ENCODE peak calls at places on chromosomes 5 and 9, in nine cellular contexts. S is fibroblast of pulmonary artery; Y is MCF 10A; E is fibroblast of the conjunctiva; R is cerebellum; O is NCI-H1092; M is activated naive CD4-positive, alpha-beta T cell; W is H9; L is NCI-H524 treated with DMSO at 0.1 percent for 48 hours. V is an unnamed sample.

GRCh38 chr9:133184971-133185370 is 21.3 kb upstream of the GBGT1 start:
- DNase-seq in S (peak; percentile 81), Y (peak; percentile 77), E (peak; percentile 52), R (peak; percentile 53), O (peak; percentile 51), M (no peak), W (no peak), L (peak; percentile 18), V (no peak)

GRCh38 chr9:113652355-113653152 is 189.0 kb downstream of the RGS3 start:
- DNase-seq in S (no peak), Y (no peak), E (no peak), R (no peak), O (no peak), M (no peak), W (no peak), L (no peak), V (no peak)

GRCh38 chr9:21027295-21027694 is 4.1 kb downstream of the HACD4 start:
- DNase-seq in S (peak; percentile 26), Y (no peak), E (no peak), R (no peak), O (no peak), M (no peak), W (no peak), L (no peak), V (no peak)

GRCh38 chr5:148033138-148033537 is 30.6 kb upstream of the SPINK5 start:
- DNase-seq in S (no peak), Y (peak; percentile 39), E (no peak), R (no peak), O (no peak), M (no peak), W (no peak), L (no peak), V (no peak)

GRCh38 chr5:54861212-54861894 is 124.0 kb downstream of the ESM1 start:
- DNase-seq in S (peak; percentile 17), Y (no peak), E (no peak), R (no peak), O (no peak), M (no peak), W (no peak), L (no peak), V (no peak)

GRCh38 chr9:79681576-79681975 is 109.8 kb downstream of the TLE4 start:
- DNase-seq in S (no peak), Y (no peak), E (no peak), R (no peak), O (no peak), M (no peak), W (no peak), L (no peak), V (no peak)

GRCh38 chr5:109410389-109411174 is 808 bp upstream of the PJA2 start:
- DNase-seq in S (peak; percentile 88), Y (peak; percentile 81), E (peak; percentile 84), R (peak; percentile 66), O (peak; percentile 10), M (peak; percentile 7), W (peak; percentile 82), L (no peak), V (peak; percentile 29)

GRCh38 chr5:42889311-42889933 is 77.7 kb upstream of the SELENOP start:
- DNase-seq in S (peak; percentile 83), Y (peak; percentile 88), E (peak; percentile 75), R (peak; percentile 34), O (peak; percentile 58), M (no peak), W (peak; percentile 69), L (no peak), V (peak; percentile 31)

GRCh38 chr5:171462136-171462927 is 42.9 kb downstream of the FGF18 start:
- DNase-seq in S (no peak), Y (no peak), E (no peak), R (peak; percentile 14), O (no peak), M (no peak), W (peak; percentile 55), L (no peak), V (no peak)

GRCh38 chr9:110321055-110321454 is 16.6 kb downstream of the TXNDC8 start:
- DNase-seq in S (peak; percentile 54), Y (no peak), E (no peak), R (no peak), O (no peak), M (no peak), W (no peak), L (no peak), V (no peak)

GRCh38 chr5:99607124-99607523 is 678.3 kb upstream of the CHD1 start:
- DNase-seq in S (no peak), Y (no peak), E (no peak), R (no peak), O (no peak), M (no peak), W (no peak), L (no peak), V (no peak)

GRCh38 chr5:10585120-10585915 is 21.4 kb downstream of the ANKRD33B start:
- DNase-seq in S (no peak), Y (no peak), E (no peak), R (no peak), O (no peak), M (no peak), W (no peak), L (no peak), V (no peak)

GRCh38 chr5:44885903-44886302 is 77.2 kb downstream of the MRPS30 start:
- DNase-seq in S (no peak), Y (peak; percentile 56), E (no peak), R (no peak), O (no peak), M (no peak), W (no peak), L (no peak), V (no peak)

GRCh38 chr9:121765021-121765950 is 113.9 kb downstream of the DAB2IP start:
- DNase-seq in S (peak; percentile 54), Y (peak; percentile 25), E (no peak), R (peak; percentile 65), O (no peak), M (no peak), W (no peak), L (no peak), V (no peak)

GRCh38 chr9:121331992-121332685 is 37.9 kb downstream of the STOM start:
- DNase-seq in S (peak; percentile 67), Y (no peak), E (peak; percentile 23), R (no peak), O (no peak), M (no peak), W (no peak), L (no peak), V (no peak)

GRCh38 chr5:158135682-158136176 is 276.8 kb upstream of the CLINT1 start:
- DNase-seq in S (no peak), Y (no peak), E (no peak), R (no peak), O (peak; percentile 91), M (no peak), W (peak; percentile 82), L (peak; percentile 47), V (no peak)

GRCh38 chr9:106921341-106921899 is 58.5 kb downstream of the ZNF462 start:
- DNase-seq in S (peak; percentile 83), Y (peak; percentile 29), E (no peak), R (peak; percentile 13), O (no peak), M (no peak), W (no peak), L (no peak), V (no peak)